ENCODE peak calls at places on chromosomes 16 and 17, in nine cellular contexts. Z, G, D, E, I, N, H, X and W are unnamed samples.

GRCh38 chr16:80058236-80058635 is 457.7 kb upstream of the MAF start:
- DNase-seq in Z (no peak), G (no peak), D (no peak), E (no peak), I (no peak), N (no peak), H (no peak), X (no peak), W (no peak)

GRCh38 chr17:71438631-71439146 is 682.1 kb upstream of the SOX9 start:
- DNase-seq in Z (peak), G (peak), D (peak), E (peak), I (no peak), N (no peak), H (no peak), X (no peak), W (no peak)

GRCh38 chr17:64281962-64282752 is 19.1 kb upstream of the TEX2 start:
- DNase-seq in Z (peak), G (peak), D (peak), E (peak), I (peak), N (peak), H (peak), X (no peak), W (peak)

GRCh38 chr17:32319548-32319905 is 22.4 kb downstream of the C17orf75 start:
- DNase-seq in Z (peak), G (peak), D (peak), E (peak), I (peak), N (peak), H (peak), X (peak), W (peak)

GRCh38 chr16:74654536-74654935 is 12.1 kb downstream of the RFWD3 start:
- DNase-seq in Z (no peak), G (no peak), D (no peak), E (no peak), I (no peak), N (no peak), H (no peak), X (no peak), W (no peak)

GRCh38 chr16:57256601-57257395 is 11.7 kb downstream of the ARL2BP start:
- DNase-seq in Z (no peak), G (no peak), D (no peak), E (no peak), I (peak), N (no peak), H (no peak), X (no peak), W (no peak)

GRCh38 chr17:35449371-35449931 is 885 bp upstream of the SLFN13 start:
- DNase-seq in Z (no peak), G (no peak), D (peak), E (no peak), I (no peak), N (peak), H (no peak), X (no peak), W (peak)

GRCh38 chr17:45428954-45429337 is 3.7 kb downstream of the ARHGAP27 start:
- DNase-seq in Z (no peak), G (no peak), D (no peak), E (no peak), I (no peak), N (no peak), H (no peak), X (no peak), W (peak)

GRCh38 chr17:19728114-19728495 is 11.7 kb upstream of the SLC47A2 start:
- DNase-seq in Z (peak), G (no peak), D (peak), E (peak), I (no peak), N (no peak), H (no peak), X (no peak), W (no peak)

GRCh38 chr17:5418858-5419355 is 555 bp downstream of the NUP88 start:
- DNase-seq in Z (peak), G (no peak), D (no peak), E (peak), I (no peak), N (no peak), H (peak), X (no peak), W (peak)

GRCh38 chr17:15213381-15214087 is 51.6 kb downstream of the PMP22 start:
- DNase-seq in Z (peak), G (no peak), D (peak), E (no peak), I (peak), N (no peak), H (no peak), X (no peak), W (peak)

GRCh38 chr17:5065227-5065744 is 13.0 kb upstream of the ZFP3 start:
- DNase-seq in Z (no peak), G (no peak), D (no peak), E (no peak), I (no peak), N (no peak), H (no peak), X (no peak), W (no peak)

GRCh38 chr16:3066440-3066748 is 954 bp downstream of the IL32 start:
- DNase-seq in Z (no peak), G (no peak), D (no peak), E (no peak), I (no peak), N (no peak), H (no peak), X (no peak), W (no peak)

GRCh38 chr16:58348986-58349385 is 43.3 kb upstream of the GINS3 start:
- DNase-seq in Z (no peak), G (no peak), D (peak), E (no peak), I (no peak), N (no peak), H (no peak), X (no peak), W (no peak)
- TF ChIP-seq MAX in Z (no peak), G (no peak), D (no peak), E (no peak), I (no peak), N (no peak), H (no peak), X (no peak), W (no peak)

GRCh38 chr16:69909760-69910159 is 41.4 kb upstream of the CLEC18A start:
- DNase-seq in Z (no peak), G (no peak), D (no peak), E (no peak), I (no peak), N (no peak), H (no peak), X (no peak), W (no peak)

GRCh38 chr16:69905171-69905555 is 46.0 kb upstream of the CLEC18A start:
- DNase-seq in Z (no peak), G (no peak), D (no peak), E (no peak), I (no peak), N (no peak), H (no peak), X (no peak), W (no peak)

GRCh38 chr16:69909043-69909442 is 42.1 kb upstream of the CLEC18A start:
- DNase-seq in Z (no peak), G (no peak), D (no peak), E (no peak), I (no peak), N (no peak), H (no peak), X (no peak), W (no peak)

GRCh38 chr16:69904495-69905170 is 46.5 kb upstream of the CLEC18A start:
- DNase-seq in Z (no peak), G (no peak), D (no peak), E (no peak), I (peak), N (no peak), H (no peak), X (no peak), W (no peak)

DNA sequence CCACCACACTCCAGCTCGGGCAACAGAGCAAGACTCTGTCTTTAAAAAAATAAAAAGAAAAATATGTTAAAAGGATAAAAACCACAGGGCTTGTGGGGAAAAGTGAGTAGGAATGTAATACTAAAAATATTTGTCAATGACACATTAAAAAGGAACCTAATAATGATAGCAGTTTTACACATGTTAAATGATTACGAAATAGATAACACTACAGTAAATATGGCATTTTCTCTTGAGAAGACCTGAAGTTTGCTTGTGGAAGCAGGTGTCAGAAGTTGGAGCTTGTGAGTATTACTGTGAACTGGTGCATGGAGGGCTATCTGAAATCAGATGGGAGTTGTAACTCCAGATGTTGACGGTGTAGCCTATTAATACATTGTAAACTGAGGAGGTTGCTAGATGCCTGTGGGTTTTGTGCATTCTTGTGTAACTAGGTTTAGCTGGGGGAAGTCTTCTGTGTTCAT is 44.3 kb upstream of the CLEC18A start:
- DNase-seq in Z (no peak), G (no peak), D (no peak), E (no peak), I (no peak), N (no peak), H (no peak), X (no peak), W (no peak)
- TF ChIP-seq MAX in Z (no peak), G (no peak), D (no peak), E (no peak), I (no peak), N (no peak), H (no peak), X (no peak), W (no peak)

DNA sequence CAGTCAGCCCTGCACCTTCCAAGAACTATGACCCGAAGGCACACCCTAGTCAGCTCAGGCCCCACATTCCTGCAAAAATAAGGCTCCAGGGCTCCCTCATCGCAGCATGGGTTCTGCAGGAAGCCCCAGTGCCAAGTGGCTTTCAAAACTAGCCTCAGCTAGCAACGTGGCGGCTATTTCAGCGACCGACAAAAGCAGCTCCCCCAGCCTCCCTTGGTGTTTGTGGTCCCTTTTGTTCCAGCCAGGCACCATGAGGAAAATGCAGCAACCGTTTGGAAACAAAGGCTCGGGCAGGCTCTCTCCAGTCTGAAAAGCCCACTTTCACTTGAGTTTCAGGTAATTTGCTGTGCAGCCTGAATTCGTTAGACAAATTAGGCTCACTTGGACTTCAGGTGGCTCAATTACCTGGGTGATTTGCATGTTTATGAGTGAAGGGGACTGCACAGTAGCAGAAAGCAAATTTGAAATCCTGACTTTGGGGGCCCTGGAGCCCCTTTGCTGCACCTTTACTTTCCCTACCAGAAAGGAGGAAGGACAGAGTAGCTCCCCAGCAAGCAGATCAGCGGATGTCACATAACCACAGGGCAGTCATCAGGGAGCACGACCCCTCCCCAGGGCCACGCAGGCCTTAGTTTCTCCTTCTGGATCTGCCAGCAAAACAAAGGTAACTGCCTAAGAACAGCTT is 142.9 kb upstream of the SDK2 start:
- DNase-seq in Z (no peak), G (no peak), D (no peak), E (no peak), I (no peak), N (peak), H (no peak), X (no peak), W (no peak)
- TF ChIP-seq MAX in Z (no peak), G (no peak), D (no peak), E (no peak), I (no peak), N (no peak), H (no peak), X (no peak), W (no peak)

GRCh38 chr17:50177983-50178834 is 12.4 kb downstream of the SGCA start:
- DNase-seq in Z (peak), G (peak), D (peak), E (peak), I (peak), N (peak), H (no peak), X (peak), W (peak)
- TF ChIP-seq MAX in Z (peak), G (peak), D (peak), E (peak), I (peak), N (peak), H (peak), X (peak), W (no peak)

GRCh38 chr16:66898207-66898606 is 17.9 kb downstream of the PDP2 start:
- DNase-seq in Z (no peak), G (no peak), D (no peak), E (no peak), I (no peak), N (no peak), H (no peak), X (no peak), W (no peak)
- TF ChIP-seq MAX in Z (no peak), G (no peak), D (peak), E (no peak), I (no peak), N (no peak), H (no peak), X (no peak), W (no peak)

GRCh38 chr17:40456396-40456951 is 13.2 kb downstream of the IGFBP4 start:
- DNase-seq in Z (peak), G (no peak), D (no peak), E (no peak), I (no peak), N (no peak), H (no peak), X (no peak), W (no peak)

GRCh38 chr17:40452074-40452787 is 9.0 kb downstream of the IGFBP4 start:
- DNase-seq in Z (peak), G (no peak), D (no peak), E (no peak), I (no peak), N (no peak), H (no peak), X (no peak), W (no peak)

GRCh38 chr17:40451420-40451819 is 8.2 kb downstream of the IGFBP4 start:
- DNase-seq in Z (no peak), G (no peak), D (peak), E (no peak), I (no peak), N (no peak), H (no peak), X (no peak), W (no peak)

GRCh38 chr17:40452921-40453378 is 9.7 kb downstream of the IGFBP4 start:
- DNase-seq in Z (peak), G (no peak), D (no peak), E (no peak), I (no peak), N (no peak), H (no peak), X (no peak), W (no peak)

GRCh38 chr17:40453881-40454630 is 10.8 kb downstream of the IGFBP4 start:
- DNase-seq in Z (no peak), G (no peak), D (no peak), E (no peak), I (no peak), N (no peak), H (no peak), X (no peak), W (no peak)
- TF ChIP-seq MAX in Z (no peak), G (no peak), D (no peak), E (no peak), I (no peak), N (no peak), H (no peak), X (no peak), W (no peak)

GRCh38 chr16:28098959-28099945 is 35.7 kb upstream of the GSG1L start:
- DNase-seq in Z (no peak), G (no peak), D (no peak), E (no peak), I (no peak), N (no peak), H (no peak), X (no peak), W (no peak)

GRCh38 chr16:28097500-28097899 is 34.0 kb upstream of the GSG1L start:
- DNase-seq in Z (no peak), G (no peak), D (no peak), E (no peak), I (no peak), N (no peak), H (no peak), X (no peak), W (no peak)

GRCh38 chr16:28100810-28101532 is 37.5 kb upstream of the GSG1L start:
- DNase-seq in Z (no peak), G (no peak), D (no peak), E (no peak), I (no peak), N (no peak), H (no peak), X (no peak), W (no peak)

GRCh38 chr16:28096974-28097373 is 33.5 kb upstream of the GSG1L start:
- DNase-seq in Z (no peak), G (no peak), D (no peak), E (no peak), I (no peak), N (peak), H (no peak), X (no peak), W (no peak)

DNA sequence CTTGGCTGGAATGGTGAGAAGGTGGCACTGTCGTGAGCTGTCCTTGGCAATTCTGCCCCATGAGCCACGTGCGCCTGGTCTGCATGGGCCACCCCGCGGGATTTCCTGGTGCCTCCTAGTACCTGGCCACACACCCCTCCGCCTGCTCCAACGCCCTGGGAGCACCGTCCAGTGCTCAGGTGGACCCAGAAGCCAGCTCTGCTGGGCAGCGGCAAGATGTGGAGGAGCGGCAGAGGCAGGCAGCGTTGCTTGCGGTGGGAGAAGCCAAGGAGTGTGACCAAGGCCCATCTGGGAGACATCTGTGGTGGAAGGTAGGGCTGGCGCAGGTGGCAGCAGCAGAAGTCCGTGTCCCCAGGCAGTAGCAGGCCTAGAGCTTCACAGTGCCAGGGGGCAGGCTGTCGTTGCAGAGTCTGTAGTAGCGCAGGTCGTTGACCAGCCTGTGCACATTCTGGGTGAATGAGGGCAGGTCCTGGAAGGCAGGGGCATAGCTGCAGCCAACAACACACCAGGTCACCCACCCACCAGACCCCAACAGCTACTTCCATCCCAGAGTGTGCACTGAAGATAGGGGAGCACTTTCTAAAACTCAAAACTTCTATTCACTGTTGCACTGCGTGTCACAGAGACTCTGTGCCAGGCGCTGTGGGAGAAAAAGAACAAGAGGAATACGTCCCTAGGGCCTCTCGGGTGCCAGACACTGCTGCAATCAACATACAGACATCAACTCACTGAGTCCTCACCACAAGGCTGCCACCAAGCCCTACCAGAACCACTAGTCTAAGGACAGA is 34.9 kb upstream of the GSG1L start:
- DNase-seq in Z (no peak), G (no peak), D (no peak), E (no peak), I (no peak), N (no peak), H (no peak), X (no peak), W (no peak)
- TF ChIP-seq MAX in Z (no peak), G (no peak), D (no peak), E (no peak), I (no peak), N (no peak), H (no peak), X (no peak), W (no peak)

GRCh38 chr17:50866261-50866949 is at the start of gene TOB1:
- DNase-seq in Z (peak), G (peak), D (peak), E (peak), I (peak), N (peak), H (peak), X (peak), W (peak)

GRCh38 chr17:50868594-50868993 is 2.4 kb upstream of the TOB1 start:
- DNase-seq in Z (no peak), G (no peak), D (no peak), E (no peak), I (no peak), N (no peak), H (no peak), X (no peak), W (no peak)

GRCh38 chr17:50867856-50868438 is 1.8 kb upstream of the TOB1 start:
- DNase-seq in Z (no peak), G (no peak), D (no peak), E (no peak), I (no peak), N (no peak), H (no peak), X (no peak), W (no peak)

GRCh38 chr17:50865868-50866260 is 290 bp downstream of the TOB1 start:
- DNase-seq in Z (no peak), G (no peak), D (no peak), E (no peak), I (no peak), N (no peak), H (no peak), X (no peak), W (no peak)

GRCh38 chr17:50866950-50867855 is 1.0 kb upstream of the TOB1 start:
- DNase-seq in Z (peak), G (peak), D (peak), E (peak), I (peak), N (peak), H (peak), X (peak), W (peak)
- TF ChIP-seq MAX in Z (peak), G (peak), D (peak), E (peak), I (peak), N (peak), H (peak), X (peak), W (peak)